ENCODE peak calls at places on chromosomes 12 and 14, in seven cellular contexts. C, Q, V, D, B, G and O are unnamed samples.

GRCh38 chr14:47485421-47485820 is 190.0 kb downstream of the MDGA2 start:
- DNase-seq in C (no peak), Q (no peak), V (no peak), D (no peak), B (no peak), G (no peak), O (no peak)

GRCh38 chr12:6073426-6073825 is 51.0 kb downstream of the VWF start:
- DNase-seq in C (no peak), Q (no peak), V (no peak), D (no peak), B (no peak), G (no peak), O (no peak)

GRCh38 chr14:104322531-104323466 is 184.4 kb downstream of the KIF26A start:
- DNase-seq in C (no peak), Q (no peak), V (peak), D (no peak), B (no peak), G (no peak), O (peak)

GRCh38 chr14:95597784-95598204 is 62.9 kb downstream of the GLRX5 start:
- DNase-seq in C (no peak), Q (peak), V (no peak), D (peak), B (peak), G (peak), O (peak)

GRCh38 chr12:54418441-54419087 is 502 bp downstream of the ITGA5 start:
- DNase-seq in C (no peak), Q (no peak), V (no peak), D (no peak), B (no peak), G (no peak), O (no peak)

GRCh38 chr14:51996148-51996746 is 6.9 kb downstream of the RTRAF start:
- DNase-seq in C (no peak), Q (no peak), V (no peak), D (peak), B (no peak), G (peak), O (peak)

GRCh38 chr12:79983492-79983891 is 48.6 kb upstream of the PPP1R12A start:
- DNase-seq in C (no peak), Q (no peak), V (no peak), D (peak), B (no peak), G (peak), O (peak)

GRCh38 chr12:118052324-118053070 is 8.5 kb downstream of the WSB2 start:
- DNase-seq in C (peak), Q (no peak), V (peak), D (peak), B (peak), G (peak), O (peak)

GRCh38 chr14:81091139-81091538 is 129.6 kb downstream of the GTF2A1 start:
- DNase-seq in C (no peak), Q (no peak), V (no peak), D (no peak), B (no peak), G (no peak), O (no peak)

GRCh38 chr12:168763-169525 is 45.0 kb downstream of the SLC6A12 start:
- DNase-seq in C (no peak), Q (no peak), V (no peak), D (no peak), B (no peak), G (peak), O (no peak)